ENCODE peak calls at places on chromosomes 16 and 17, in six cellular contexts. One of them, this sample, is unnamed. For H3K4me1, the result is how much of the 10 kb centered on the place peaks cover.

GRCh38 chr17:35727635-35728034 is 3.8 kb upstream of the RASL10B start:
- DNase-seq in tibial artery: no peak
- DNase-seq in Karpas-422: no peak
- DNase-seq in stomach: no peak
- DNase-seq in adrenal gland: no peak
- DNase-seq in A549: no peak
- DNase-seq in this sample: no peak

GRCh38 chr16:75250809-75251279 is 580 bp downstream of the BCAR1 start:
- DNase-seq in tibial artery: peak
- DNase-seq in Karpas-422: peak
- DNase-seq in stomach: peak
- DNase-seq in adrenal gland: peak
- DNase-seq in A549: no peak
- DNase-seq in this sample: no peak

GRCh38 chr16:23408242-23409201 is 44.5 kb downstream of the COG7 start:
- DNase-seq in tibial artery: peak
- DNase-seq in Karpas-422: no peak
- DNase-seq in stomach: no peak
- DNase-seq in adrenal gland: peak
- DNase-seq in A549: peak
- DNase-seq in this sample: no peak

GRCh38 chr16:58717994-58718393 is 16.1 kb downstream of the GOT2 start:
- DNase-seq in tibial artery: no peak
- DNase-seq in Karpas-422: no peak
- DNase-seq in stomach: no peak
- DNase-seq in adrenal gland: no peak
- DNase-seq in A549: no peak
- DNase-seq in this sample: no peak

GRCh38 chr16:9607512-9608230 is 516.2 kb downstream of the HAPSTR1 start:
- DNase-seq in tibial artery: no peak
- DNase-seq in Karpas-422: no peak
- DNase-seq in stomach: no peak
- DNase-seq in adrenal gland: no peak
- DNase-seq in A549: no peak
- DNase-seq in this sample: no peak

GRCh38 chr17:39222866-39223834 is 2.6 kb downstream of the STAC2 start:
- DNase-seq in tibial artery: peak
- DNase-seq in Karpas-422: no peak
- DNase-seq in stomach: no peak
- DNase-seq in adrenal gland: no peak
- DNase-seq in A549: no peak
- DNase-seq in this sample: no peak

GRCh38 chr16:12235110-12235509 is 258.6 kb downstream of the SNX29 start:
- DNase-seq in tibial artery: no peak
- DNase-seq in Karpas-422: no peak
- DNase-seq in stomach: no peak
- DNase-seq in adrenal gland: no peak
- DNase-seq in A549: no peak
- DNase-seq in this sample: no peak

GRCh38 chr16:11530171-11530940 is 56.4 kb downstream of the LITAF start:
- DNase-seq in tibial artery: no peak
- DNase-seq in Karpas-422: peak
- DNase-seq in stomach: no peak
- DNase-seq in adrenal gland: no peak
- DNase-seq in A549: peak
- DNase-seq in this sample: no peak

GRCh38 chr16:17476414-17477259 is 5.9 kb upstream of the XYLT1 start:
- DNase-seq in tibial artery: no peak
- DNase-seq in Karpas-422: peak
- DNase-seq in stomach: peak
- DNase-seq in adrenal gland: no peak
- DNase-seq in A549: peak
- DNase-seq in this sample: no peak

GRCh38 chr17:74728033-74728701 is 8.9 kb upstream of the RAB37 start:
- DNase-seq in tibial artery: no peak
- DNase-seq in Karpas-422: no peak
- DNase-seq in stomach: no peak
- DNase-seq in adrenal gland: no peak
- DNase-seq in A549: no peak
- DNase-seq in this sample: no peak

GRCh38 chr17:63973930-63974593 is 1.3 kb upstream of the SCN4A start:
- DNase-seq in tibial artery: peak
- DNase-seq in Karpas-422: no peak
- DNase-seq in stomach: no peak
- DNase-seq in adrenal gland: no peak
- DNase-seq in A549: peak
- DNase-seq in this sample: no peak

GRCh38 chr17:63939884-63940283 is 7.8 kb upstream of the CD79B start:
- DNase-seq in tibial artery: no peak
- DNase-seq in Karpas-422: no peak
- DNase-seq in stomach: no peak
- DNase-seq in adrenal gland: no peak
- DNase-seq in A549: no peak
- DNase-seq in this sample: no peak

GRCh38 chr16:35750701-35751104 is 2291.3 kb downstream of the TP53TG3F start:
- DNase-seq in tibial artery: no peak
- DNase-seq in Karpas-422: no peak
- DNase-seq in stomach: no peak
- DNase-seq in adrenal gland: no peak
- DNase-seq in A549: no peak
- DNase-seq in this sample: no peak

GRCh38 chr17:74147966-74148365 is 55.5 kb upstream of the RPL38 start:
- DNase-seq in tibial artery: peak
- DNase-seq in Karpas-422: no peak
- DNase-seq in stomach: no peak
- DNase-seq in adrenal gland: no peak
- DNase-seq in A549: no peak
- DNase-seq in this sample: no peak

DNA sequence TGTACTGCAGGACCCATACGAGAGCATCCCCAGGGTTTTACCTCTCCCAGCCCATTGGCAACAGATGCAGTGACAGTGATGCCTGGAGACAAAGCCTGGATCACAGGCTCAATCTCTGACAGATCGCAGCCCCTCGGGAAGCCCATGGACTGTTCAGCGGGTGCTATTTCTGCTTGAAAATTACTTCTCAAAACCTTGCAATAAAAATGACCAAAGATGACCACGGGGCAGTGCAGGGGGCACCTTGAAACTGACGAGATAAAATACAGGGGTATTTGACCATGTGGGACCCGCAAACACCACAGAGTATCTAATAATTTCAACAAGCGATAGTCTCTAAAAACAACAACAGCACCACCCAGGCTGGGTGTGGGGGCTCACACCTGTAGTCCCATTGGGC is 118.3 kb downstream of the C16orf95 start:
- DNase-seq in tibial artery: peak
- DNase-seq in Karpas-422: no peak
- DNase-seq in stomach: no peak
- DNase-seq in adrenal gland: no peak
- DNase-seq in A549: no peak
- DNase-seq in this sample: no peak
- H3K4me1 ChIP-seq in tibial artery: under half
- H3K4me1 ChIP-seq in Karpas-422: under half
- H3K4me1 ChIP-seq in stomach: under half
- H3K4me1 ChIP-seq in adrenal gland: under half
- H3K4me1 ChIP-seq in A549: under half
- H3K4me1 ChIP-seq in this sample: under half

GRCh38 chr17:51260960-51261958 is 913 bp downstream of the UTP18 start:
- DNase-seq in tibial artery: peak
- DNase-seq in Karpas-422: peak
- DNase-seq in stomach: peak
- DNase-seq in adrenal gland: peak
- DNase-seq in A549: no peak
- DNase-seq in this sample: peak
- H3K4me1 ChIP-seq in tibial artery: under half
- H3K4me1 ChIP-seq in Karpas-422: under half
- H3K4me1 ChIP-seq in stomach: under half
- H3K4me1 ChIP-seq in adrenal gland: half or more
- H3K4me1 ChIP-seq in A549: half or more
- H3K4me1 ChIP-seq in this sample: under half

DNA sequence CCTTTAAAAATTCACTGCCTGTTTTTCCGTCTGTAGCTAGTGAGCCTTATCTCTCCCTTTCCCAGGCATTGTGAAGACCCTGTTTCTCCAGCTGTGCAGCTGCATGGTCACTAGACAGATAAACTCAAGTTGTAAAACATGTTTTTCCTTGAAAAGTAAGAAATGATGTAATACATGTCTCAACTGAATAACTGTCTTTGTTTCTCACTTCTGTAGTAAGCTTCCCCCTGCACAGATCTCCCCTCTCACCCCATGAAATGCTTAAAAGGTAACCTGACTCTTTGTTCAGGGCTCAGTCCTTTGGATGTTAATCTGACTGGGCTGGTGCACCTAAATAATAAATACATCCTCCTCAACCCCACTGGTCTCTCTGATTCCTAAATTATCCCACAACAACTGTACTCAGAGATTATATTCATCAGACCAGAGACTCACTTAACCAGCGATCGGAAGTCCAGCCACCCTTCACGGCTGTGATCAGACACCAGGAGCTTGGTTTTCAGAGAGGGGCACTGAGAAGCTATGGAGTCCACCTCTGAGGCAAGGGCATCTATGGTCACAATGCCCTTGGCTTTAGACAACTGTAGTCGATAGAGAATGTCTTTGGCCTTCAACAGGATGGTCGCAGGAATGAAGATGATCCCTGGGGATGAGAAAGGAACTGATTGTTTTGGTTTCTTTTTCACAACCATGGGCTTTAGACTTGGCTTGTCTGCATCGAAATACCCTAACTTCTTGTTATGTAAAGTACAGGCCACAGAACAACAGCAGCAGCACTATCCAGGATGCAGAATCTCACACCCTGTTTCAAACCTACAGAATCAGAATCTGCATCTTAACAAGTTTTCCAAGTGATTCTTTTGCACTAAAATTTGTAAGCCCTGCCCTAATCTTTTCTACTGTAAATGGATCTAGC is 15.4 kb downstream of the ACSM1 start:
- DNase-seq in tibial artery: no peak
- DNase-seq in Karpas-422: peak
- DNase-seq in stomach: no peak
- DNase-seq in adrenal gland: no peak
- DNase-seq in A549: no peak
- DNase-seq in this sample: no peak
- H3K4me1 ChIP-seq in tibial artery: under half
- H3K4me1 ChIP-seq in Karpas-422: under half
- H3K4me1 ChIP-seq in stomach: under half
- H3K4me1 ChIP-seq in adrenal gland: under half
- H3K4me1 ChIP-seq in A549: under half
- H3K4me1 ChIP-seq in this sample: under half

DNA sequence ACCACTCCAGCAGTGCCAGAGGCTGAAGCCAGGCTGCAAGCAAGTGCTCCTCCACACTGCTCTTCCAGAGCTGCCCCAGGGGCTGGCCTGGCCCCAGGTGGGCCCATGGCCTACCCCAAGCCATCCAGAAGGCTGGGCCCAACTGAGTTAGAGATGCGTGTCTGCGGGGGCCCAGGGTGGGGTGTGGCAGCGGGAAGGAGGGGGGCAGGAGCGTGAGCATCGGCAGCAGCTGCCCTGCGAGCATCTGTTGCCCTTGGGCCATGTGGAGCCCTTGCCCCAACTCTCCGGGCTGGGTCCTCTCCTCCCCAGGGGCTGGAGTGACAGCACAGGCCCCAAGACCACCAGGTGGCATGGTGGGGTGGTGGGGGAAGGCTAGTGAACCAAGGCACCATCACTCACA is 7.3 kb upstream of the SREBF1 start:
- DNase-seq in tibial artery: no peak
- DNase-seq in Karpas-422: no peak
- DNase-seq in stomach: no peak
- DNase-seq in adrenal gland: no peak
- DNase-seq in A549: no peak
- DNase-seq in this sample: no peak
- H3K4me1 ChIP-seq in tibial artery: under half
- H3K4me1 ChIP-seq in Karpas-422: under half
- H3K4me1 ChIP-seq in stomach: under half
- H3K4me1 ChIP-seq in adrenal gland: under half
- H3K4me1 ChIP-seq in A549: under half
- H3K4me1 ChIP-seq in this sample: under half

DNA sequence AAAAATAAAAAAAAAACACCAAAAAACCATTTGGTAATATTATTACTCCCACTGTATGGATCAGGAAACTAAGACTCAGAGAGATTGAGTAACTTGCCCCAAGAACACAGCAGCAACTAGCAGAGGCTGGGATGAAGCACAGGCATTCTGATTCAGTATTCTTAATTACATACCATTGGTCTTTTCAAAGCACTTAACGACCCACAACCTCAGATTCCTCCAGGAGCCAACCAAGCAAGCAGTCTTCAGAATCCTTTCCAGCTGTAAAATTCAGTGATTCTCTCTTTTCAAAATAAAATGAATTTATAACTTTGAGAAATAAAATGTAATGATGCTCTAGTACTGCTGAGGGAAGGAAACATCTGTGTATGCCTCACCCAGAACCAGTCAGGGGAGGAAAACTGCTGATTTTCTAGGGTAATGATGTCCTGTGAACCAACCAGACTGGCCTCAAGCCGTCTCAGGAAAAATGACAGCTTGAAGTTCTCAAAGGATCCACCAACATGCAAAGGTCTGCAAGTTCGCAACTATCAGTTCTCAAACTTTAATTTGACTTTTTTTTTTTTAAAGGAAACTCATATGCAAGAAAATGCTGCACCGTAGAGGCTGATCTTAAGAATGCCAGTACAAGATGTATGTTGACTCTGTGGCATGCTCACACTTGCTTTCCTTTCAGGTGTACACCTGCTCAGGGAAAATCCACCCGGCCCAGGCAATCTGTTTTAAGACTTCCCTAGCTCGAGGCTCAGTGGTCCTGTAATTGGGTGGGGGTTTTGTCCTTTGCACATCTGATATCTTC is 9.0 kb downstream of the CUEDC1 start:
- DNase-seq in tibial artery: no peak
- DNase-seq in Karpas-422: peak
- DNase-seq in stomach: no peak
- DNase-seq in adrenal gland: no peak
- DNase-seq in A549: no peak
- DNase-seq in this sample: no peak
- H3K4me1 ChIP-seq in tibial artery: half or more
- H3K4me1 ChIP-seq in Karpas-422: half or more
- H3K4me1 ChIP-seq in stomach: half or more
- H3K4me1 ChIP-seq in adrenal gland: half or more
- H3K4me1 ChIP-seq in A549: half or more
- H3K4me1 ChIP-seq in this sample: under half